ENCODE peak calls at places on chromosomes 6 and 20, in nine cellular contexts. G is lower lobe of right lung, K is A549, B is PC-3, T is right atrium auricular region, N is RWPE2, D is psoas muscle, P is cardiac muscle cell, R is mucosa of descending colon. I is an unnamed sample.

GRCh38 chr20:57308451-57309410 is 20.9 kb upstream of the SPO11 start:
- DNase-seq in P (no peak), R (no peak), G (no peak), B (no peak), K (no peak), N (peak), D (no peak), T (no peak), I (no peak)

GRCh38 chr6:136338486-136338885 is 48.8 kb upstream of the BCLAF1 start:
- DNase-seq in P (no peak), K (no peak), D (no peak), N (no peak), G (no peak), B (no peak), R (no peak), T (no peak), I (no peak)

GRCh38 chr20:52747736-52748135 is 224.4 kb upstream of the TSHZ2 start:
- DNase-seq in T (no peak), N (no peak), R (no peak), G (no peak), D (no peak), B (peak), P (peak), K (no peak), I (peak)

GRCh38 chr6:120938876-120939231 is 395.4 kb downstream of the TBC1D32 start:
- DNase-seq in B (no peak), P (no peak), G (no peak), N (no peak), D (no peak), K (no peak), T (no peak), R (no peak), I (no peak)

GRCh38 chr20:11838076-11838636 is 79.5 kb upstream of the BTBD3 start:
- DNase-seq in D (no peak), R (no peak), B (no peak), N (no peak), P (no peak), G (no peak), T (no peak), K (no peak), I (no peak)

GRCh38 chr20:33124261-33124660 is 43.7 kb upstream of the BPIFA2 start:
- DNase-seq in P (no peak), R (no peak), K (no peak), N (no peak), B (no peak), G (no peak), T (peak), D (no peak), I (no peak)

GRCh38 chr6:27188885-27189418 is 58.5 kb upstream of the PRSS16 start:
- DNase-seq in R (no peak), B (peak), N (no peak), K (peak), D (peak), G (peak), P (peak), T (no peak), I (peak)

GRCh38 chr6:155371230-155371629 is 56.9 kb upstream of the TFB1M start:
- DNase-seq in T (no peak), G (no peak), B (no peak), D (no peak), R (no peak), N (no peak), K (no peak), P (no peak), I (no peak)

GRCh38 chr6:97275809-97276208 is 7.2 kb downstream of the MMS22L start:
- DNase-seq in G (no peak), B (no peak), P (no peak), D (no peak), T (no peak), K (no peak), N (no peak), R (no peak), I (no peak)

GRCh38 chr6:163738725-163739124 is 324.2 kb downstream of the QKI start:
- DNase-seq in K (no peak), R (no peak), G (no peak), B (no peak), T (no peak), D (no peak), N (no peak), P (no peak), I (no peak)

GRCh38 chr6:15698474-15698873 is 35.6 kb upstream of the DTNBP1 start:
- DNase-seq in D (no peak), P (no peak), N (no peak), G (no peak), T (no peak), R (no peak), K (no peak), B (no peak), I (no peak)

GRCh38 chr6:162964703-162965140 is 236.9 kb downstream of the PACRG start:
- DNase-seq in D (peak), R (no peak), T (no peak), K (no peak), G (no peak), N (peak), P (no peak), B (peak), I (no peak)

GRCh38 chr6:117352466-117353081 is 73.2 kb downstream of the ROS1 start:
- DNase-seq in N (no peak), D (no peak), G (no peak), B (peak), P (no peak), R (no peak), T (no peak), K (peak), I (no peak)

GRCh38 chr20:58461104-58461503 is 54.1 kb downstream of the APCDD1L start:
- DNase-seq in B (no peak), G (no peak), K (no peak), P (no peak), T (no peak), R (no peak), N (peak), D (no peak), I (no peak)
- TF ChIP-seq CTCF in B (no peak), G (no peak), K (no peak), P (no peak), T (no peak), R (no peak), N (no peak), D (no peak), I (no peak)

DNA sequence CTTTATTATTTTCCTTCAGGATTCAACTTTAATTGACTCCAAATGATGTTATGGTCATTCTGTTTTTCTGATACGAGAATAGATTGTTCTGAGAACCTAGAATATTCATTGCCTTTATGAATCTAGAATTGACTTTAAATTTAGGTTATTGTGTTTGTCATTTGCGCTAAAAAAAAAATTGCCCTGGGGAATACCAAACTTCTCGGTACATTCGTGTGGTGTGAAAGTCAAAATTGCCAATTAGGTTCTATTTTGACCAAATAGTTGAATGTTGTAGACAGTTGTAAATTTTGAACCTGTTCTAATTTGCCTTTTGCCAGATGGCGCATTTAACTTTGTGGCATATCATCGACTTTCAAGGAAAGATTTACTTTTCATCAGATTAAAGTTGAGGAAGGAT is 3.0 kb downstream of the WTAP start:
- DNase-seq in G (no peak), K (no peak), B (no peak), D (no peak), R (no peak), N (no peak), T (no peak), P (no peak), I (no peak)
- H3K4me3 ChIP-seq in G (no peak), K (no peak), B (peak), D (peak), R (no peak), N (no peak), T (no peak), P (no peak), I (no peak)

DNA sequence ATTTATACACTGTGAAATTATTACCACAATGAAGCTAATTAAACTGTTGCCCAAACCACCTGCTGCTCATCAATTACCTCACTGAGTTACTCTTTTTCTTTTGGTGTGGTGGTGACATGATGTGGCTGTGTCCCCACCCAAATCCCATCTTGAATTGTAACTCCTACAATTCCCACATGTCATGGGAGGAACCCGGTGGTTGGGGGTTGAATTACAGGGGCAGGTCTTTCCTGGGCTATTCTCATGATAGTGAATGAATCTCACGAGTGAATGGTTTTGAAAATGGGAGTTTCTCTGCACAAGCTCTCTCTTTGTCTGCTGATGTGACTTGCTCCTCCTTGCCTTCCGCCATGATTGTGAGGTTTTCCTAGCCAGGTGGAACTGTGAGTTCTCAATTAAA is 145.0 kb downstream of the LRRC1 start:
- DNase-seq in G (no peak), B (no peak), T (no peak), K (no peak), D (no peak), R (no peak), P (no peak), N (no peak), I (no peak)
- TF ChIP-seq CTCF in G (no peak), B (no peak), T (no peak), K (no peak), D (no peak), R (no peak), P (no peak), N (no peak), I (no peak)

GRCh38 chr6:7391244-7391643 is 1.6 kb downstream of the RIOK1 start:
- DNase-seq in R (no peak), B (no peak), G (no peak), K (no peak), P (no peak), N (no peak), D (no peak), T (no peak), I (no peak)
- H3K4me3 ChIP-seq in R (no peak), B (peak), G (peak), K (peak), P (no peak), N (no peak), D (peak), T (no peak), I (peak)

GRCh38 chr6:78308025-78308424 is 559.3 kb upstream of the IRAK1BP1 start:
- DNase-seq in P (peak), K (no peak), G (no peak), R (no peak), N (no peak), B (no peak), T (no peak), D (no peak), I (peak)
- TF ChIP-seq CTCF in P (no peak), K (no peak), G (no peak), R (no peak), N (peak), B (peak), T (no peak), D (no peak), I (peak)